ENCODE peak calls at places on chromosomes 6 and 20, in six cellular contexts. D is lung, N is body of pancreas, P is heart left ventricle, Y is adrenal gland, T is neuronal stem cell. Z is an unnamed sample. For H3K4me1, the result is how much of the 10 kb centered on the place peaks cover.

GRCh38 chr20:50628326-50628725 is 63.0 kb downstream of the RIPOR3 start:
- DNase-seq in D (no peak), N (peak), P (no peak), Y (no peak), T (no peak), Z (no peak)

GRCh38 chr6:28807682-28808280 is 116.0 kb downstream of the TRIM27 start:
- DNase-seq in D (no peak), N (no peak), P (no peak), Y (peak), T (no peak), Z (no peak)

GRCh38 chr20:49859807-49860206 is 47.2 kb downstream of the SLC9A8 start:
- DNase-seq in D (no peak), N (no peak), P (no peak), Y (no peak), T (no peak), Z (no peak)

GRCh38 chr6:135002229-135002844 is 52.3 kb downstream of the HBS1L start:
- DNase-seq in D (no peak), N (no peak), P (no peak), Y (no peak), T (no peak), Z (no peak)

GRCh38 chr6:47146426-47147174 is 104.5 kb upstream of the ADGRF1 start:
- DNase-seq in D (no peak), N (no peak), P (peak), Y (no peak), T (no peak), Z (no peak)

GRCh38 chr20:10863337-10864060 is 189.7 kb upstream of the JAG1 start:
- DNase-seq in D (no peak), N (peak), P (peak), Y (peak), T (no peak), Z (no peak)

GRCh38 chr20:34546751-34547181 is 11.8 kb upstream of the MAP1LC3A start:
- DNase-seq in D (no peak), N (no peak), P (no peak), Y (no peak), T (no peak), Z (no peak)

GRCh38 chr6:105545206-105545920 is 142.5 kb upstream of the PREP start:
- DNase-seq in D (no peak), N (no peak), P (no peak), Y (no peak), T (no peak), Z (no peak)

DNA sequence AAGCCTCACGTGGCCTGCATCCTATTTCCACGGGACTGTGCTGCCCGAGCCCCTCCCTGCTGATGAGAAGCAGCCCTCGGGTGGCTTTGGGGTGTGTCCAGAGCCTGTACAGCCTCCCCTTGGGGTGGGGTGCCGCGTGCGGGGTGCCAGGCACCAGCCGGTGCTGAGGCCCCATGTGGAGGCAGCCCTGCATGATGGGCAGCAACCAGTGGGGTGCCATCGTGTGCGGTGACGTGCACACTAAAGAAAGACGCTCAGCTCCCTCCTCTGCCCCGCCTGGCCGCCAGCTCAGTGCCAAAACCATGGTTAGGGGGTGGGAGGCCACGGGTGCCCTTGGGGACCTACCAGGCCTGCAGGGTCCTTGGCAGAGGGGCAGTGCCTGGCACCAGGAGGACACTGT is 26.2 kb downstream of the NTSR1 start:
- DNase-seq in D (no peak), N (peak), P (peak), Y (no peak), T (no peak), Z (no peak)
- H3K4me1 ChIP-seq in D (under half), N (under half), P (under half), Y (under half), T (under half), Z (under half)

DNA sequence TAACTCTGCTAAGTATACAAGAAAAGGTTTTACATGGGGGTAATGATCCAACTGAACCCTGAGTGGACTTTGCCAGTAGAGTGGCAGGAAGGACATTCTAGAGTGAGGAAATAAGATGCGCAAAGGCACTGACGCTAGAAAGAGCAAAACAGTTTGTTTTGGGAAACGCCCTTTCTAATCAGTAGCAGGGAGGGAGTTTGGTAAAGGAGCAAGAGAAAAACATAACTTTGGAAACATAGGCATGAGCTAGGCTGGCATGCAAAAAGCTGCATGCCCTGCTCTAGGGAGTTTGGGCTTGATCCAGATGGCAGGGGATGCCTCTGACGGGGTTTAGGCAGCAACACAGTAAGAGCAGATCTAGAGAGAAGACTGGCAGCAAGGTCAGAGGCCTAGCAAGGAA is 135.2 kb downstream of the DST start:
- DNase-seq in D (no peak), N (no peak), P (peak), Y (peak), T (no peak), Z (no peak)
- H3K4me1 ChIP-seq in D (under half), N (under half), P (under half), Y (under half), T (under half), Z (under half)

DNA sequence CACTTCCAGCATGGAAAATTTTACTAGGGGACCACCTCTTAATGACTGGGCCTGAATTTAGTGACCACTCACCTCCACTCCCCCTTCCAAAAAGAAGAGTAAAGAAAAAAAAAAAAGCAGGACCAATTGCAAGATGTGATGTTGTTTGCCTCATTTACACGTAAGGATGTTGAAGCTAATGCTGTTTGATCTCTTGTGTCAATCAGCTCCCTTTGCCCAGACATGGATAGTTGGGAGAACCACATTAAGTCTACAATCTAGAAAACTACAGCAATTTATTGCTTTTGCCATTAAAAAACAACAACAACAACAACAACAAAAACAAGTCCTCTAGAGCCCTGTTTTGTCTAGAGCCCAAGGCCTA is 11.0 kb upstream of the DSTN start:
- DNase-seq in D (no peak), N (no peak), P (no peak), Y (no peak), T (no peak), Z (no peak)
- H3K4me1 ChIP-seq in D (under half), N (under half), P (under half), Y (under half), T (under half), Z (under half)

GRCh38 chr6:33609444-33610034 is 11.6 kb upstream of the ITPR3 start:
- DNase-seq in D (no peak), N (peak), P (peak), Y (peak), T (no peak), Z (no peak)

GRCh38 chr6:33607126-33607783 is 13.9 kb upstream of the ITPR3 start:
- DNase-seq in D (no peak), N (no peak), P (no peak), Y (no peak), T (no peak), Z (no peak)

GRCh38 chr6:33606642-33607041 is 14.5 kb upstream of the ITPR3 start:
- DNase-seq in D (no peak), N (no peak), P (no peak), Y (no peak), T (no peak), Z (no peak)

GRCh38 chr6:33609019-33609418 is 12.1 kb upstream of the ITPR3 start:
- DNase-seq in D (no peak), N (no peak), P (no peak), Y (no peak), T (no peak), Z (no peak)

DNA sequence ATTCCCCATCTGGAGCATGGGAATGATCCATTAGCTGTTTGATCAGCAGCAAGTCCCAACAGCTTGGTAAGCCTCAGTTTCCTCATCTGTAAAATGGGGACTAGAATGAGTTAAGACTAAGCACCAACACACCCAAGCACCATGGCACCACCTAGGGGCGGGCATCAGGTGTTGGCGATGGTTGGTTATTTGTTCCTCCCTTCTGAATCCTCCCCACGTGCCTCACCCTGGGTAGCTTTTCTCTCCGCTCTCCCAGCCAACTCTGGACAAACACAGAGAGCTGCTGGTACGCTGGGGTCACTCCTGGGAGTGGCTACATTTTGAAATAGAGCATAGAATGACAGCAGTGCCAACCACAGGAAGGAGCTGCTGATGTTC is 13.3 kb upstream of the ITPR3 start:
- DNase-seq in D (no peak), N (peak), P (no peak), Y (no peak), T (no peak), Z (no peak)
- H3K4me1 ChIP-seq in D (under half), N (under half), P (under half), Y (under half), T (under half), Z (under half)

DNA sequence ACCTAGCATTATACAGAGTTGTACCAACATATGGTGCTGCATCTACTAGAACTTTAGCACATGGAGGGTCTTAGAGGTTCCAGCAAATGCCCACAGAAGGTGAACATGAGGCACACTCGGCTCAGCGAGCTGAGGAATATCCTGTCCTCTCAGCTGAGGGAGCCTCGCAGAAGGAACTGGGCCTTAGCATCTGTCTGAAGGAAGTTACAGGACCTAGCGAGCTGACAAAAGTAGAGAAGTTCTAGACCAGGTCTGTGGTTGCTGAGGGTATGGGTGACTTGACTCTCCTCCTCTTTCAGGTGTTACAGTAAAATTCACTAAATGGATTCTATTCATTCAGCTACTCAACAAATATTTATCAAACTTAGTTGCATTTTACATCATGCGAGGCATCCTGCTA is 157.2 kb downstream of the ZDHHC14 start:
- DNase-seq in D (no peak), N (no peak), P (no peak), Y (no peak), T (no peak), Z (no peak)
- H3K4me1 ChIP-seq in D (under half), N (under half), P (under half), Y (under half), T (under half), Z (under half)

DNA sequence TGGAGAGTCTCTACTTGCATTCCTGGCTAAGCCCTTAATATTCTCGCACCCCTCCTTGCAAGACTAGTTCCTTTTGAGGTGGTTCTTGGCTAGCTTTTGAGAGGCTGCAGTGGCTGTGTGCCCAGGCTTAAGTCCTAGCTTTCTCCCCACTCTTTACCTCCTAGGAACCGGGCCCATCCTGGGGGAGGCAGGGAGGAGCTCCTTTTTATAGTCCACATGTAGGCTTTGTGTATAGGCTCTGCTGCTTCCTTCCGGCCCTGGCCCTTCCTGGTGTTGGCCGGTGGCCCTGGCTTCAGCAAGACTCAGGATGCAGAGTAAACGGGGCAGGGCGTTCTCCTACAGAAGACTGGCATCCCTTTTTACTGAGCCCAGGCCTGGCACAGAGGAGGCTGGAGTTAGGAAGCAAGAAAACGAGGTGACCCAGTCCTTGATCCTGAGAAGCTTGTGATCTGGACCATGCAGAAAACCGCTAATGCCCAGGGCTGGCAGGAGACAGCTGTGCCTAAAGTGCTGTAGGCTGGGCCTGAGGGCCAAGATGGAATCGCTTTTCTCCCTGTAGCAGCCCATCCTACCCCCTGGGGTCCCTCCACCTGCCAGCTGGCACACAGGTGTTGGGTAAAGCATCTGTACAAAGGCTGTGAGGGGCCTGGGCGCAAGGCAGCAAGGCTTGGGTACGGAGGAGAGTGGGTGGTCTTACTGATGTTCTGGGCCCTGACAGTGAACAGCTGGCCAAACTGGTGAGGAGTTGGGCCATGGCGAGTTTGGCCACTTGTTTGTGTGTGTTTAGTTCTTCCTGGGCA is 8.7 kb downstream of the PLCG1 start:
- DNase-seq in D (peak), N (no peak), P (peak), Y (no peak), T (no peak), Z (no peak)
- H3K4me1 ChIP-seq in D (half or more), N (under half), P (half or more), Y (under half), T (under half), Z (half or more)